ENCODE peak calls at places on chromosomes 4 and X, in six cellular contexts. Y is heart right ventricle, I is left ventricle myocardium inferior, S is ascending aorta, N is tibial nerve, U is dorsolateral prefrontal cortex. Q is an unnamed sample.

GRCh38 chrX:28223991-28224390 is 242.7 kb upstream of the DCAF8L1 start:
- DNase-seq in I (no peak), N (no peak), U (no peak), S (no peak), Y (no peak), Q (no peak)

GRCh38 chrX:66731398-66731797 is 92.5 kb upstream of the EDA2R start:
- DNase-seq in N (no peak), U (no peak), Y (no peak), I (no peak), S (no peak), Q (no peak)

GRCh38 chr4:10527438-10527837 is 70.2 kb upstream of the ZNF518B start:
- DNase-seq in I (no peak), N (no peak), U (no peak), S (no peak), Y (no peak), Q (no peak)

GRCh38 chr4:109414938-109415337 is 18.7 kb upstream of the SEC24B start:
- DNase-seq in N (no peak), S (no peak), I (no peak), Y (no peak), U (no peak), Q (no peak)

GRCh38 chr4:159232465-159233106 is 129.7 kb downstream of the RAPGEF2 start:
- DNase-seq in Y (no peak), U (no peak), S (no peak), I (no peak), N (no peak), Q (no peak)

GRCh38 chrX:54413753-54414152 is 26.5 kb upstream of the TSR2 start:
- DNase-seq in Y (no peak), I (no peak), S (no peak), U (no peak), N (no peak), Q (no peak)

GRCh38 chr4:138925495-138925894 is 90.1 kb upstream of the NOCT start:
- DNase-seq in Y (no peak), U (no peak), N (no peak), S (no peak), I (no peak), Q (no peak)

GRCh38 chr4:168881754-168882153 is 128.3 kb downstream of the CBR4 start:
- DNase-seq in Y (no peak), U (no peak), N (no peak), S (no peak), I (no peak), Q (no peak)

GRCh38 chr4:1945912-1946311 is 62.9 kb downstream of the NELFA start:
- DNase-seq in N (no peak), U (no peak), S (no peak), I (no peak), Y (no peak), Q (no peak)

GRCh38 chr4:91243132-91243531 is 1060.6 kb upstream of the GRID2 start:
- DNase-seq in U (no peak), I (peak), Y (peak), N (no peak), S (no peak), Q (no peak)

GRCh38 chrX:16838202-16839066 is 31.7 kb downstream of the RBBP7 start:
- DNase-seq in U (no peak), I (peak), Y (peak), S (no peak), N (no peak), Q (no peak)

GRCh38 chr4:56513517-56513916 is 7.9 kb downstream of the ARL9 start:
- DNase-seq in S (no peak), Y (no peak), I (no peak), U (no peak), N (no peak), Q (no peak)

GRCh38 chrX:107505223-107505622 is 55.8 kb downstream of the FRMPD3 start:
- DNase-seq in U (no peak), Y (no peak), N (no peak), I (no peak), S (no peak), Q (no peak)

GRCh38 chr4:119559044-119559647 is 69.5 kb downstream of the PDE5A start:
- DNase-seq in U (no peak), N (no peak), I (no peak), Y (no peak), S (no peak), Q (no peak)

GRCh38 chrX:22686138-22686541 is 313.6 kb upstream of the DDX53 start:
- DNase-seq in N (peak), I (peak), S (no peak), Y (peak), U (no peak), Q (no peak)

GRCh38 chr4:135598151-135598550 is 1396.6 kb upstream of the PABPC4L start:
- DNase-seq in I (no peak), S (no peak), N (no peak), U (no peak), Y (no peak), Q (no peak)

GRCh38 chr4:77465271-77465670 is 140.3 kb upstream of the CXCL13 start:
- DNase-seq in S (no peak), I (no peak), N (no peak), Y (no peak), U (no peak), Q (no peak)

GRCh38 chr4:11698846-11699590 is 270.3 kb upstream of the HS3ST1 start:
- DNase-seq in Y (no peak), N (no peak), I (no peak), U (no peak), S (no peak), Q (no peak)

GRCh38 chrX:78092296-78092695 is 11.8 kb upstream of the PGK1 start:
- DNase-seq in N (no peak), S (no peak), Y (no peak), I (no peak), U (no peak), Q (no peak)

GRCh38 chr4:54099959-54100606 is at the start of gene GSX2:
- DNase-seq in U (no peak), Y (no peak), N (no peak), I (peak), S (no peak), Q (peak)

GRCh38 chrX:135295238-135295943 is 13.9 kb upstream of the ETDC start:
- DNase-seq in N (no peak), U (peak), I (peak), S (no peak), Y (peak), Q (peak)

GRCh38 chr4:139689093-139689722 is 23.6 kb downstream of the MGST2 start:
- DNase-seq in N (no peak), Y (no peak), S (no peak), I (no peak), U (no peak), Q (no peak)

GRCh38 chr4:165605811-165606210 is 227.0 kb downstream of the CPE start:
- DNase-seq in I (no peak), N (no peak), Y (no peak), S (no peak), U (no peak), Q (no peak)

GRCh38 chr4:59629348-59629747 is 1570.8 kb upstream of the ADGRL3 start:
- DNase-seq in N (no peak), Y (no peak), I (no peak), U (no peak), S (no peak), Q (no peak)

GRCh38 chrX:13085533-13085932 is 41.1 kb upstream of the FAM9C start:
- DNase-seq in Y (no peak), S (no peak), U (no peak), I (no peak), N (no peak), Q (no peak)

GRCh38 chr4:106142616-106143015 is 173.4 kb downstream of the TBCK start:
- DNase-seq in I (no peak), S (no peak), U (no peak), N (no peak), Y (no peak), Q (no peak)

GRCh38 chrX:108139303-108139702 is 47.7 kb downstream of the ATG4A start:
- DNase-seq in I (no peak), S (no peak), U (no peak), N (no peak), Y (no peak), Q (no peak)

GRCh38 chr4:82739292-82740190 is 59.1 kb downstream of the SCD5 start:
- DNase-seq in S (no peak), U (peak), N (peak), Y (peak), I (peak), Q (peak)

GRCh38 chr4:16450724-16451123 is 224.5 kb upstream of the TAPT1 start:
- DNase-seq in S (no peak), Y (no peak), I (no peak), N (no peak), U (no peak), Q (no peak)
- TF ChIP-seq CTCF in S (no peak), Y (peak), I (peak), N (no peak), U (no peak), Q (no peak)

GRCh38 chrX:139563251-139563650 is 32.7 kb downstream of the F9 start:
- DNase-seq in S (no peak), N (no peak), U (no peak), Y (no peak), I (no peak), Q (no peak)

GRCh38 chrX:139554367-139554766 is 23.8 kb downstream of the F9 start:
- DNase-seq in S (no peak), I (no peak), N (no peak), Y (no peak), U (no peak), Q (no peak)

GRCh38 chrX:139554991-139555675 is 24.6 kb downstream of the F9 start:
- DNase-seq in Y (no peak), U (no peak), N (no peak), S (no peak), I (no peak), Q (no peak)

GRCh38 chrX:139560221-139560620 is 29.7 kb downstream of the F9 start:
- DNase-seq in Y (no peak), S (no peak), I (no peak), N (no peak), U (no peak), Q (no peak)

DNA sequence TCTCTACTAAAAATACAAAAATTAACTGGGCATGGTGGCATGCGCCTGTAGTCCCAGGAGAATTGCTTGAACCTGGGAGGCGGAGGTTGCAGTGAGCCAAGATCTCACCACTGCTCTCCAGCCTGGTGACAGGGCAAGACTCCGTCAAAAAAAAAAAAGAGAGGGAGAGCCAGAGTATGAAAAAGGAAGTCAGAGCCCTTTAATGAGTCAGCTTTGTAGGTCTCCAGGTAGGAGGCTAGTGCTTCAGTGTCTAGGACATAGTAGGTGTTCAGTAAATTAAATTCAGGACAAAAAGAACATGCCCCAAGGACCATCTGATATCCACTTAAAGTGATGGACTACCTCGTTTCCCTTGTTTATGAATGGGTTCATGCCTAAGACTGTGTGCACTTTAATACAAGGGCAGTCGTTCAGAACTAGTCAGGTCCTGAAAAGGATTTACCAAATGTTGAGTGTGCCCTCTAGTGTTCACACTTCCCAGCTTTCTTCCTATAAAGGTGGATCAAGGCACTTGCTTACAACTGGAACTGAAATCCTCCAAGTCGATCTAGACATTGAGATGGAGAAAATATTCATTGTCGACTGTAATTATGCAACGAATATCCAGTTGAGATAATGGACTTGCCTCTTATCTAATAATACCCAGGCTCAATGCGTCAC is 29.0 kb downstream of the F9 start:
- DNase-seq in N (no peak), I (no peak), S (no peak), U (no peak), Y (peak), Q (peak)
- TF ChIP-seq CTCF in N (peak), I (peak), S (no peak), U (peak), Y (peak), Q (peak)

DNA sequence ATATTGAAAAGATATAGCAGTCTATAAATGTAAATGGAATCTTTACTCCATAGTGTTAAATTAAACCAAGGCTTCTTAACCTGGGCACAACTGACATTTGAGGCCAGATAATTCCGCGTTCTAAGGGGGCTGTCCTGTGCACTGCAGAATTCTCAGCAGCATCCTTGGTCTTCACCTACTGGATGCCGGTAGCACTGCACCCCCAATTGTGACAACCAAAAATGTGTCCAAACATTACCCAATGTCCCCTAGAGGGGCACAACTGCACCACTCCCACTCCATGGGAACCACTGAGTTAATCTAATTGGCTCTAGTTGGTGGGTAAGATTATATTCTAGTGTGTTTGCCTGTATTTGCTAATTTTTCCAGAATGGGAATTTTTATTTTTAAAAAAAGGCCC is 16.6 kb downstream of the AP1S2 start:
- DNase-seq in I (no peak), S (no peak), N (no peak), Y (no peak), U (no peak), Q (no peak)
- TF ChIP-seq CTCF in I (peak), S (no peak), N (no peak), Y (no peak), U (no peak), Q (no peak)

GRCh38 chr4:122758033-122758432 is 25.5 kb downstream of the BBS12 start:
- DNase-seq in Y (no peak), S (no peak), U (no peak), I (no peak), N (no peak), Q (no peak)

GRCh38 chr4:122755675-122756074 is 23.2 kb downstream of the BBS12 start:
- DNase-seq in Y (no peak), U (no peak), S (no peak), I (no peak), N (no peak), Q (no peak)

GRCh38 chr4:122762520-122762919 is 30.0 kb downstream of the BBS12 start:
- DNase-seq in S (no peak), N (no peak), Y (peak), U (no peak), I (no peak), Q (no peak)

GRCh38 chr4:122762966-122763716 is 30.6 kb downstream of the BBS12 start:
- DNase-seq in I (no peak), U (no peak), N (no peak), Y (no peak), S (no peak), Q (no peak)

GRCh38 chr4:122759639-122760310 is 27.3 kb downstream of the BBS12 start:
- DNase-seq in I (no peak), S (no peak), Y (no peak), N (no peak), U (no peak), Q (no peak)
- TF ChIP-seq CTCF in I (no peak), S (no peak), Y (no peak), N (no peak), U (no peak), Q (no peak)

GRCh38 chr4:110503588-110504435 is 27.9 kb downstream of the ENPEP start:
- DNase-seq in U (no peak), I (peak), S (no peak), N (no peak), Y (no peak), Q (no peak)

GRCh38 chr4:110505440-110505839 is 29.5 kb downstream of the ENPEP start:
- DNase-seq in N (no peak), I (no peak), Y (no peak), U (no peak), S (no peak), Q (no peak)

GRCh38 chr4:110510282-110510681 is 34.3 kb downstream of the ENPEP start:
- DNase-seq in I (no peak), S (no peak), U (no peak), Y (no peak), N (no peak), Q (no peak)

GRCh38 chr4:110512901-110513300 is 36.9 kb downstream of the ENPEP start:
- DNase-seq in S (no peak), Y (no peak), I (no peak), N (no peak), U (no peak), Q (no peak)

DNA sequence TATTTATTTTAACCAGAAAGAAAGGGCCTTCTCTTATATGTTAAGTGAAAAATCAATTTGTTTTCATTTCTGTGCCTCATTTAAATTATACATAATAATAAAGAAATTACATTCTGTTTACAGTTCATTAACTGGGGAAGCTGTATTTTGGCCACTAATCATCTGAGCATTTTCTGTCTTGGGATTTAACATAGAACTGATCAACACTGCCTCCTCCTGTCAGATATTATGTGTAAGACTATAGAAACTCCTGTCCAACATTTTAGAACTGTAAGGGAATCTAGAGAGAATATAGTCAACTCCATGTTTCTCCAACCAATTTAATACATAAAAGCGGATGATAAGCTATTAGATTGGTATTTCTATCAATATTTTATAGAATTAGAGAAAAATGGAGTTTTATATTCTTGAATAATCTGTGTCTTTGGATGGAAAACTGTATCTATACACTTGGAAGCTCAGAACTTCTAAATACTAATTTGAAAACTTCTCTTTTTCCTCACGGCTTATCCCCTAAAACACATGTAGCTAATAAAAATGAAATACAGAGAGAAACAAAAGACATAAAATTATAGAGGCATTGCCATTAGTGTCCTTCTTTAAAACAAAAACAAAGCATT is 33.0 kb downstream of the ENPEP start:
- DNase-seq in N (no peak), U (no peak), S (no peak), Y (no peak), I (no peak), Q (no peak)
- TF ChIP-seq CTCF in N (no peak), U (peak), S (no peak), Y (peak), I (peak), Q (peak)

GRCh38 chr4:110510955-110511544 is 35.1 kb downstream of the ENPEP start:
- DNase-seq in N (no peak), Y (no peak), S (no peak), I (no peak), U (no peak), Q (no peak)
- TF ChIP-seq CTCF in N (peak), Y (peak), S (peak), I (peak), U (peak), Q (peak)

GRCh38 chr4:107153228-107153627 is 117.1 kb upstream of the DKK2 start:
- DNase-seq in Y (peak), S (no peak), U (no peak), I (no peak), N (no peak), Q (no peak)
- TF ChIP-seq CTCF in Y (no peak), S (no peak), U (no peak), I (no peak), N (no peak), Q (no peak)

GRCh38 chr4:8228319-8229250 is 29.5 kb downstream of the SH3TC1 start:
- DNase-seq in Y (peak), I (peak), S (no peak), U (no peak), N (peak), Q (peak)
- TF ChIP-seq CTCF in Y (no peak), I (no peak), S (no peak), U (no peak), N (no peak), Q (no peak)

GRCh38 chr4:102868782-102869568 is at the start of gene CISD2:
- DNase-seq in I (peak), N (peak), U (peak), Y (peak), S (peak), Q (peak)
- TF ChIP-seq CTCF in I (peak), N (no peak), U (no peak), Y (no peak), S (no peak), Q (peak)

Q was measured in uterus.